ENCODE peak calls at places on chromosomes 5 and 9, in eight cellular contexts. One of them, this sample, is unnamed.
A peak's percentile ranks its signal among the peaks of the same experiment; 100 is the strongest.

GRCh38 chr5:172635038-172635437 is 6.0 kb upstream of the NEURL1B start:
- DNase-seq in HCT116: no peak
- DNase-seq in cardiac muscle cell: no peak
- DNase-seq in left ventricle myocardium inferior: no peak
- DNase-seq in body of pancreas: no peak
- DNase-seq in AG10803: no peak
- DNase-seq in mucosa of descending colon: no peak
- DNase-seq in esophagus muscularis mucosa: no peak
- DNase-seq in this sample: no peak

GRCh38 chr5:75335952-75336624 is 932 bp upstream of the HMGCR start:
- DNase-seq in left ventricle myocardium inferior: no peak
- DNase-seq in HCT116: peak; percentile 73
- DNase-seq in esophagus muscularis mucosa: no peak
- DNase-seq in AG10803: peak; percentile 84
- DNase-seq in mucosa of descending colon: no peak
- DNase-seq in cardiac muscle cell: peak; percentile 60
- DNase-seq in body of pancreas: peak; percentile 67
- DNase-seq in this sample: no peak

GRCh38 chr5:80255425-80255751 is 460 bp downstream of the SERINC5 start:
- DNase-seq in esophagus muscularis mucosa: no peak
- DNase-seq in HCT116: no peak
- DNase-seq in body of pancreas: peak; percentile 65
- DNase-seq in cardiac muscle cell: peak; percentile 59
- DNase-seq in AG10803: peak; percentile 52
- DNase-seq in left ventricle myocardium inferior: peak; percentile 69
- DNase-seq in mucosa of descending colon: peak; percentile 86
- DNase-seq in this sample: peak; percentile 79

GRCh38 chr9:81588148-81588874 is 101.0 kb downstream of the TLE1 start:
- DNase-seq in mucosa of descending colon: no peak
- DNase-seq in HCT116: no peak
- DNase-seq in AG10803: peak; percentile 79
- DNase-seq in cardiac muscle cell: no peak
- DNase-seq in esophagus muscularis mucosa: no peak
- DNase-seq in left ventricle myocardium inferior: no peak
- DNase-seq in body of pancreas: peak; percentile 96
- DNase-seq in this sample: no peak

GRCh38 chr5:72436796-72437471 is 70.3 kb downstream of the ZNF366 start:
- DNase-seq in esophagus muscularis mucosa: no peak
- DNase-seq in cardiac muscle cell: no peak
- DNase-seq in AG10803: peak; percentile 44
- DNase-seq in HCT116: no peak
- DNase-seq in left ventricle myocardium inferior: no peak
- DNase-seq in mucosa of descending colon: no peak
- DNase-seq in body of pancreas: no peak
- DNase-seq in this sample: no peak

GRCh38 chr9:13070612-13071595 is 208.6 kb downstream of the MPDZ start:
- DNase-seq in body of pancreas: no peak
- DNase-seq in left ventricle myocardium inferior: no peak
- DNase-seq in mucosa of descending colon: no peak
- DNase-seq in esophagus muscularis mucosa: no peak
- DNase-seq in cardiac muscle cell: no peak
- DNase-seq in AG10803: no peak
- DNase-seq in HCT116: no peak
- DNase-seq in this sample: no peak

GRCh38 chr5:36273809-36274526 is 27.7 kb downstream of the RANBP3L start:
- DNase-seq in HCT116: no peak
- DNase-seq in left ventricle myocardium inferior: no peak
- DNase-seq in AG10803: no peak
- DNase-seq in body of pancreas: peak; percentile 2
- DNase-seq in cardiac muscle cell: no peak
- DNase-seq in mucosa of descending colon: no peak
- DNase-seq in esophagus muscularis mucosa: no peak
- DNase-seq in this sample: no peak

GRCh38 chr5:170534177-170534576 is 30.4 kb downstream of the KCNIP1 start:
- DNase-seq in esophagus muscularis mucosa: no peak
- DNase-seq in left ventricle myocardium inferior: no peak
- DNase-seq in cardiac muscle cell: no peak
- DNase-seq in body of pancreas: no peak
- DNase-seq in mucosa of descending colon: no peak
- DNase-seq in HCT116: no peak
- DNase-seq in AG10803: no peak
- DNase-seq in this sample: no peak

GRCh38 chr9:131394464-131395026 is 659 bp downstream of the PRRC2B start:
- DNase-seq in AG10803: peak; percentile 59
- DNase-seq in body of pancreas: peak; percentile 48
- DNase-seq in esophagus muscularis mucosa: no peak
- DNase-seq in left ventricle myocardium inferior: peak; percentile 57
- DNase-seq in cardiac muscle cell: peak; percentile 60
- DNase-seq in HCT116: no peak
- DNase-seq in mucosa of descending colon: peak; percentile 72
- DNase-seq in this sample: peak; percentile 80

GRCh38 chr9:93505518-93506123 is 52.2 kb upstream of the FAM120AOS start:
- DNase-seq in AG10803: no peak
- DNase-seq in body of pancreas: no peak
- DNase-seq in esophagus muscularis mucosa: no peak
- DNase-seq in left ventricle myocardium inferior: no peak
- DNase-seq in HCT116: no peak
- DNase-seq in cardiac muscle cell: no peak
- DNase-seq in mucosa of descending colon: no peak
- DNase-seq in this sample: no peak

GRCh38 chr9:114312513-114312875 is 10.4 kb upstream of the ORM1 start:
- DNase-seq in cardiac muscle cell: no peak
- DNase-seq in AG10803: no peak
- DNase-seq in HCT116: no peak
- DNase-seq in left ventricle myocardium inferior: no peak
- DNase-seq in mucosa of descending colon: peak; percentile 10
- DNase-seq in body of pancreas: peak; percentile 1
- DNase-seq in esophagus muscularis mucosa: no peak
- DNase-seq in this sample: no peak

GRCh38 chr5:60590172-60590571 is 109.8 kb downstream of the DEPDC1B start:
- DNase-seq in cardiac muscle cell: no peak
- DNase-seq in left ventricle myocardium inferior: no peak
- DNase-seq in esophagus muscularis mucosa: no peak
- DNase-seq in AG10803: no peak
- DNase-seq in HCT116: no peak
- DNase-seq in body of pancreas: no peak
- DNase-seq in mucosa of descending colon: no peak
- DNase-seq in this sample: no peak

GRCh38 chr5:124584991-124585715 is 161.3 kb downstream of the ZNF608 start:
- DNase-seq in cardiac muscle cell: no peak
- DNase-seq in mucosa of descending colon: no peak
- DNase-seq in AG10803: no peak
- DNase-seq in HCT116: peak; percentile 15
- DNase-seq in body of pancreas: no peak
- DNase-seq in esophagus muscularis mucosa: no peak
- DNase-seq in left ventricle myocardium inferior: no peak
- DNase-seq in this sample: no peak

GRCh38 chr9:137482094-137482781 is 23.1 kb upstream of the NSMF start:
- DNase-seq in body of pancreas: peak; percentile 64
- DNase-seq in cardiac muscle cell: no peak
- DNase-seq in left ventricle myocardium inferior: no peak
- DNase-seq in AG10803: peak; percentile 40
- DNase-seq in HCT116: no peak
- DNase-seq in mucosa of descending colon: peak; percentile 50
- DNase-seq in esophagus muscularis mucosa: no peak
- DNase-seq in this sample: peak; percentile 63

DNA sequence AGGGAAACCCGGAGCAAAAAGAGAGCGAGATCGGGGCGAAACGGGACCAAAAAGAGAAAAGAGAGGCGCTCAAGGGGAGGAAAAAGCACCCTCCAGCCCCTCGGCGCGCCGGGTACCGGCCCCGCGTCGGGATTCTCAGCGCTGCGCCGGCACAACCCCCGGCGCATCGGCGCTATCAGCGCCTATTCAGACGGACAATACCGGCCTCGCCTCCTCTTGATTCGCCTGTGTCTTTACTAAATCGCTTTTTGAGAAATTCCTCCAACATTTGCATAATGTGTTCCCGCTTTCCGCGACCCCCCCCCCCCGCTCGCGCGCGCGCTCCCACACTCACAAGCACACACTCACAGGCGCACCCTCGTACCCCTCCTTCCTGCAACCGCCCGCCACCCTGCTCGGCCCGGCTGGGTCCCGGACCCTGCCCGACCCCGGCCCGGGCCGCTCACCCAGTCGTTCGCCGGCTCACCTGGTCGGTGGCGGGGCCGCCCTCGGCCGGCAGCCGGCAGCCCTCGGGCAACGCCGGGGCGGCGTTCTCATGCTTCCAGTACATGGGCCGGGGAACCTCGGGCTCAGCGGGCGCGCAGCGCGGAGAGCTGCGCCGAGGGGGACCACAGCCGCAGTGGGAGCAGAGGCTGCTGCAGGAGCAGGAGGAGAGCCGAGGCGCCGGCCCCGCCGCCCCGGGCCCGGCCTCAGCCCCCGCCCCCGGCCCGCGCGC is 409 bp downstream of the LHX6 start:
- DNase-seq in mucosa of descending colon: no peak
- DNase-seq in esophagus muscularis mucosa: no peak
- DNase-seq in HCT116: no peak
- DNase-seq in left ventricle myocardium inferior: no peak
- DNase-seq in AG10803: no peak
- DNase-seq in cardiac muscle cell: peak; percentile 49
- DNase-seq in body of pancreas: no peak
- DNase-seq in this sample: no peak
- H3K4me3 ChIP-seq in mucosa of descending colon: no peak overlapping the region
- H3K4me3 ChIP-seq in esophagus muscularis mucosa: peak overlapping the region; percentile 51
- H3K4me3 ChIP-seq in HCT116: peak overlapping the region; percentile 58
- H3K4me3 ChIP-seq in left ventricle myocardium inferior: peak overlapping the region; percentile 60
- H3K4me3 ChIP-seq in AG10803: no peak overlapping the region
- H3K4me3 ChIP-seq in cardiac muscle cell: peak overlapping the region; percentile 25
- H3K4me3 ChIP-seq in body of pancreas: no peak overlapping the region
- H3K4me3 ChIP-seq in this sample: peak overlapping the region; percentile 64

GRCh38 chr9:74500584-74500924 is 3.4 kb downstream of the RORB start:
- DNase-seq in esophagus muscularis mucosa: no peak
- DNase-seq in mucosa of descending colon: no peak
- DNase-seq in AG10803: no peak
- DNase-seq in left ventricle myocardium inferior: no peak
- DNase-seq in cardiac muscle cell: peak; percentile 14
- DNase-seq in body of pancreas: no peak
- DNase-seq in HCT116: no peak
- DNase-seq in this sample: no peak
- H3K4me3 ChIP-seq in esophagus muscularis mucosa: peak overlapping the region; percentile 62
- H3K4me3 ChIP-seq in mucosa of descending colon: no peak overlapping the region
- H3K4me3 ChIP-seq in AG10803: no peak overlapping the region
- H3K4me3 ChIP-seq in left ventricle myocardium inferior: peak overlapping the region; percentile 76
- H3K4me3 ChIP-seq in cardiac muscle cell: no peak overlapping the region
- H3K4me3 ChIP-seq in body of pancreas: no peak overlapping the region
- H3K4me3 ChIP-seq in HCT116: no peak overlapping the region
- H3K4me3 ChIP-seq in this sample: peak overlapping the region; percentile 75

GRCh38 chr9:127559247-127559680 is 52.8 kb upstream of the STXBP1 start:
- DNase-seq in cardiac muscle cell: no peak
- DNase-seq in AG10803: no peak
- DNase-seq in esophagus muscularis mucosa: no peak
- DNase-seq in body of pancreas: no peak
- DNase-seq in HCT116: no peak
- DNase-seq in left ventricle myocardium inferior: no peak
- DNase-seq in mucosa of descending colon: no peak
- DNase-seq in this sample: no peak

GRCh38 chr9:127563579-127563978 is 48.5 kb upstream of the STXBP1 start:
- DNase-seq in mucosa of descending colon: no peak
- DNase-seq in left ventricle myocardium inferior: no peak
- DNase-seq in body of pancreas: no peak
- DNase-seq in HCT116: no peak
- DNase-seq in esophagus muscularis mucosa: no peak
- DNase-seq in cardiac muscle cell: no peak
- DNase-seq in AG10803: no peak
- DNase-seq in this sample: no peak

GRCh38 chr9:127562271-127562780 is 49.8 kb upstream of the STXBP1 start:
- DNase-seq in HCT116: no peak
- DNase-seq in body of pancreas: no peak
- DNase-seq in cardiac muscle cell: no peak
- DNase-seq in left ventricle myocardium inferior: no peak
- DNase-seq in mucosa of descending colon: peak; percentile 47
- DNase-seq in AG10803: no peak
- DNase-seq in esophagus muscularis mucosa: no peak
- DNase-seq in this sample: no peak

GRCh38 chr9:127562841-127563523 is 49.1 kb upstream of the STXBP1 start:
- DNase-seq in AG10803: peak; percentile 53
- DNase-seq in mucosa of descending colon: no peak
- DNase-seq in cardiac muscle cell: no peak
- DNase-seq in body of pancreas: no peak
- DNase-seq in HCT116: no peak
- DNase-seq in esophagus muscularis mucosa: no peak
- DNase-seq in left ventricle myocardium inferior: no peak
- DNase-seq in this sample: no peak

DNA sequence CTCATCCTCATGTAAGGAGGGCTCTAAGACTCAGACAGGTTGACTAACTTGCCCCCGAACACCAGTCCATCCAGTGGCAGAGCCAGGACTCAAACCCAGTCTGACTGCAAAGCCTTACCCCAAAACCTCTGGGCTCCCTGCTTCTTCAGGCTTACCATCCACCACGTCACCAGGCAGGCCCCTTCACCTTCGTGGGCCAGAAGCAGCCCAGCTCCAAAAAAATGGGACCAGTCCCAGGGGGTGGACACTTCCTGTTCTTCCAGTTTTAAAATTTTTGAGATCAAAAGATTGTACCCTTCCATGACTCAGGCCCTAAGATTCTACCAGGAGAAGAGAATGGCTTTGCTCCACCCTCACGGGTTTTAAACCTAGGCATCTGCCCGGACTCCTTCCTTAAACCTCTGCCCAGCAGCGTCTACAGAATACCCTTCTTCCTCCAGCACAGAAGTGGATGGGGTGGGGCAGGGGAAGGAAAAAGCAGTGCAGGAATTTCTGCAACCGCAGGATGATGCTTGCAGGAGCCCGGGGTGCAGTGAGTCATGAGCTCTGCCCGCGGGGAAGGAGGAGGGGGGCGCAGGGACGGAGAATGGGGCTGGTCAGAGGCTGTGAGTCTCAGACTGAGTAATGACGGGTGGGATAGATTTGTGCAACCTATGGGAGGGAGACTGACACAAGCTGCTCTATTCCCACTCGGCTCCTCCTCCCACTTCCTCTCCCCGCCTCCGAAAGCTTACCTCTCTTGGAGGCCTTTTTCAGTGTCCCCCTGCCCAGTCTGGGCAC is 50.4 kb upstream of the STXBP1 start:
- DNase-seq in body of pancreas: peak; percentile 84
- DNase-seq in AG10803: peak; percentile 99
- DNase-seq in mucosa of descending colon: peak; percentile 87
- DNase-seq in HCT116: peak; percentile 97
- DNase-seq in cardiac muscle cell: no peak
- DNase-seq in esophagus muscularis mucosa: peak; percentile 96
- DNase-seq in left ventricle myocardium inferior: peak; percentile 74
- DNase-seq in this sample: peak; percentile 84
- H3K4me3 ChIP-seq in body of pancreas: no peak overlapping the region
- H3K4me3 ChIP-seq in AG10803: peak overlapping the region; percentile 37
- H3K4me3 ChIP-seq in mucosa of descending colon: no peak overlapping the region
- H3K4me3 ChIP-seq in HCT116: peak overlapping the region; percentile 41
- H3K4me3 ChIP-seq in cardiac muscle cell: no peak overlapping the region
- H3K4me3 ChIP-seq in esophagus muscularis mucosa: no peak overlapping the region
- H3K4me3 ChIP-seq in left ventricle myocardium inferior: peak overlapping the region; percentile 19
- H3K4me3 ChIP-seq in this sample: no peak overlapping the region

DNA sequence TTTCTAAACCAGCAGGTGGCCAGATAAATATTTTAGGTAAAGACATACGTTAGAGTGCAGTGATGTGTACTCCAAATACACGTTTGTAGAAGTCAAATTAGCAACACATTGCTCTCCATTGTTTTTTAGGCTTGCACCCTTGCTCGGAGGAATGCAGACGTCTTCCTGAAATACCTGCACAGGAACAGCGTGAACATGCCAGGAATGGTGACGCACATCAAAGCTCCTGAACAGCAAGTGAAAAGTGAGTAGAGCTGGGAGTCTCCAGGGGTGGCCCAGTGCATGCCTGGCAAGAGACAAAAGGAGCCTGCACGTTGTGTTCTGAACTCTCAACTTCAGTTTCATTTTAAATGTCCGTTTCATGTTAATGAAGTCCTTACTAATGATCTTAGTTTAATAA is 207.5 kb upstream of the OTULINL start:
- DNase-seq in body of pancreas: peak; percentile 89
- DNase-seq in AG10803: no peak
- DNase-seq in left ventricle myocardium inferior: no peak
- DNase-seq in cardiac muscle cell: no peak
- DNase-seq in esophagus muscularis mucosa: no peak
- DNase-seq in mucosa of descending colon: no peak
- DNase-seq in HCT116: no peak
- DNase-seq in this sample: no peak
- H3K4me3 ChIP-seq in body of pancreas: no peak overlapping the region
- H3K4me3 ChIP-seq in AG10803: no peak overlapping the region
- H3K4me3 ChIP-seq in left ventricle myocardium inferior: no peak overlapping the region
- H3K4me3 ChIP-seq in cardiac muscle cell: no peak overlapping the region
- H3K4me3 ChIP-seq in esophagus muscularis mucosa: no peak overlapping the region
- H3K4me3 ChIP-seq in mucosa of descending colon: no peak overlapping the region
- H3K4me3 ChIP-seq in HCT116: no peak overlapping the region
- H3K4me3 ChIP-seq in this sample: no peak overlapping the region